ENCODE peak calls at places on chromosome 21, in ten cellular contexts. B is HCT116, V is MCF 10A, W is sigmoid colon, A is GM10248, H is left lung, J is fibroblast of pulmonary artery, X is PC-9, T is HFFc6, I is cardiac fibroblast. Y is an unnamed sample.

GRCh38 chr21:36591326-36591970 is 107.5 kb upstream of the SIM2 start:
- DNase-seq in B (no peak), V (peak), W (no peak), A (no peak), H (no peak), J (no peak), X (no peak), T (no peak), I (no peak), Y (no peak)

GRCh38 chr21:38250991-38251418 is 5.8 kb upstream of the KCNJ15 start:
- DNase-seq in B (no peak), V (no peak), W (no peak), A (no peak), H (no peak), J (no peak), X (no peak), T (no peak), I (no peak), Y (no peak)

GRCh38 chr21:34722684-34723300 is 54.0 kb downstream of the CLIC6 start:
- DNase-seq in B (no peak), V (peak), W (no peak), A (peak), H (no peak), J (no peak), X (no peak), T (no peak), I (no peak), Y (no peak)

GRCh38 chr21:33492571-33492970 is 1.1 kb upstream of the DNAJC28 start:
- DNase-seq in B (no peak), V (peak), W (no peak), A (no peak), H (no peak), J (peak), X (no peak), T (no peak), I (peak), Y (peak)

GRCh38 chr21:43303240-43304178 is 123.4 kb downstream of the SIK1 start:
- DNase-seq in B (no peak), V (no peak), W (peak), A (no peak), H (peak), J (no peak), X (no peak), T (no peak), I (no peak), Y (no peak)

GRCh38 chr21:35801388-35801787 is 258.9 kb downstream of the SETD4 start:
- DNase-seq in B (no peak), V (no peak), W (no peak), A (no peak), H (no peak), J (no peak), X (no peak), T (no peak), I (no peak), Y (no peak)

GRCh38 chr21:16605588-16605987 is 875.8 kb downstream of the USP25 start:
- DNase-seq in B (no peak), V (no peak), W (no peak), A (no peak), H (no peak), J (peak), X (no peak), T (no peak), I (peak), Y (no peak)

GRCh38 chr21:44653123-44653522 is 1.3 kb downstream of the KRTAP12-4 start:
- DNase-seq in B (no peak), V (no peak), W (no peak), A (no peak), H (no peak), J (no peak), X (no peak), T (no peak), I (no peak), Y (no peak)

GRCh38 chr21:27569091-27569490 is 602.2 kb upstream of the ADAMTS5 start:
- DNase-seq in B (no peak), V (no peak), W (no peak), A (no peak), H (no peak), J (no peak), X (no peak), T (no peak), I (no peak), Y (peak)

GRCh38 chr21:44485254-44485793 is 30.0 kb downstream of the LRRC3 start:
- DNase-seq in B (peak), V (no peak), W (no peak), A (no peak), H (peak), J (no peak), X (no peak), T (no peak), I (peak), Y (peak)

GRCh38 chr21:45386728-45387371 is 18.1 kb upstream of the COL18A1 start:
- DNase-seq in B (no peak), V (peak), W (peak), A (no peak), H (peak), J (peak), X (no peak), T (peak), I (peak), Y (peak)

GRCh38 chr21:36642777-36643176 is 56.1 kb upstream of the SIM2 start:
- DNase-seq in B (no peak), V (no peak), W (no peak), A (no peak), H (no peak), J (no peak), X (no peak), T (no peak), I (no peak), Y (no peak)

GRCh38 chr21:36156815-36157670 is at the start of gene DOP1B:
- DNase-seq in B (no peak), V (no peak), W (no peak), A (peak), H (peak), J (no peak), X (no peak), T (no peak), I (no peak), Y (no peak)

GRCh38 chr21:34037009-34037408 is 36.4 kb upstream of the MRPS6 start:
- DNase-seq in B (no peak), V (peak), W (no peak), A (no peak), H (no peak), J (no peak), X (no peak), T (no peak), I (no peak), Y (no peak)

GRCh38 chr21:26529556-26529955 is 43.5 kb downstream of the CYYR1 start:
- DNase-seq in B (no peak), V (no peak), W (no peak), A (no peak), H (no peak), J (no peak), X (no peak), T (no peak), I (no peak), Y (no peak)

DNA sequence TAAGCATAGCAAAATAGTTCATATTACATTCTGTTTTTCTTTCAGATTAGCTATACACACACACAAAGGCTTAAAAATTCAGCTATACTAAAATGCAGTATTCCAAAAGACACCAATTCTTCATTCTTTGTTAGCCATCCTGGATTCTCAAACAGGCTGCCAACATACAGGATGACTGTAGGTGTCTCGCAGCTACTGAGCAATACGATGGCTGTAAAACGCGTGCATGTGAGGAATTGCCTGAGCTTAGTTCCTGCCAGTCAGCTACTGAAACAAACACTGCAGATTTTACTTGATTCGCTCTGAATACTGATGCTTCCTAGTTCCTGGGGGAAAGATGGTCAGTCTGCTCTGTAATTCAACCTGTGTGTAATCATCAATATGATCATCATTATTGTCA is 24.7 kb upstream of the HMGN1 start:
- DNase-seq in B (no peak), V (peak), W (no peak), A (no peak), H (no peak), J (peak), X (no peak), T (peak), I (peak), Y (peak)
- TF ChIP-seq CTCF in B (peak), V (peak), W (no peak), A (peak), H (no peak), J (peak), X (no peak), T (peak), I (peak), Y (peak)

GRCh38 chr21:39313457-39314154 is at the start of gene BRWD1:
- DNase-seq in B (peak), V (peak), W (peak), A (peak), H (peak), J (peak), X (peak), T (peak), I (peak), Y (peak)
- TF ChIP-seq CTCF in B (no peak), V (no peak), W (no peak), A (peak), H (no peak), J (no peak), X (no peak), T (peak), I (no peak), Y (no peak)

DNA sequence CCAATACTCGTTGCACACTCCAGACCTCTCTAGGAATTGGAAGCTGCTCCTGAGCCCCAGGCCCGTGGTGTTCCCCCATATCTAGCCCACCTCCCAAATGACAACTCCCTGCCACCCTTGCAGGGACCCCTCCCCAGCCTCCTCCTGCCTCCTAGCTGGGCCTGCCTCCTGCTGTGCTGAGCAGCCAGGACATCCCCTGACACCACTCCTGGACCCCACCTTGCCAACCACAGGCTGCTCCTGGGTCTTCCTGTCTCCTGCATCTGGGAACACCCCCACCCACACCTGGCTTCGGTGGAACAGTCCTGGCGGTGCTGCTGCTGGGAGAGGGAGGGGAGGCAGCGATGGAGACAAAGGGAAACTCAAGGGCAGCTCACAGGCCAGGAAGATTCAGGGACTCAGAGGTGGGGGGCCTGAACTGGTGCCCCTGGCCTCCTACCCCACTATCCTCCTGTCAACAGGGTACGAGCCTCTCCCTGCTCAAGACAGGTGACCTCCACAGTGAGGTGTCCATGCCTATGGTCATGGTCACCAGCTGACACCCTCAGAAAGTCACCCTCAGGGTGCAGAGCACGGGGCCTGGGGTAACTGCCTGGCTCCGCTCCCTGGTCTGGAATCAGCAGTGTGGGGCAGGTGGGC is 81.2 kb downstream of the RIPK4 start:
- DNase-seq in B (no peak), V (no peak), W (no peak), A (no peak), H (no peak), J (no peak), X (no peak), T (no peak), I (no peak), Y (no peak)
- TF ChIP-seq CTCF in B (no peak), V (no peak), W (no peak), A (no peak), H (no peak), J (no peak), X (no peak), T (no peak), I (no peak), Y (no peak)

DNA sequence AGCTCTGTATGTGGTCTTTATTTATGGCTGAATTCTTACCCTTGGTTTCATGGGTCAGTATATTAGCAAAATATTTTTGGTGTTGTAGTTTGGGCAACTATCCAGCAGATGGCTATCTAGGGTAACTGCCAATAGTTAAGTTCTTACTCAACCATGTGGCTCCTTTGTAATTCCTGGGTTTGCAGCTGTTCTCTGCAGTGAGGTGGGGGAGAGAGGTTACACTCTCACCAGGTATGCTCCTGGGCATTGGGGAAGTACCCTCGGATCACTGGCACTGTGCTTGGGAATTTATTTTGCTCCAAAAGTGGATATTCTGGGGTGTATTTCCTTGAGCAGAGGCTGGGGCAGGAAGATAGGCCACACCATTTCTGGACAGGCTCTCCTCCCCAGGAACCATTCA is 436.7 kb upstream of the TMPRSS15 start:
- DNase-seq in B (peak), V (peak), W (no peak), A (no peak), H (no peak), J (peak), X (no peak), T (no peak), I (no peak), Y (no peak)
- TF ChIP-seq CTCF in B (no peak), V (peak), W (no peak), A (no peak), H (no peak), J (no peak), X (peak), T (peak), I (peak), Y (no peak)

GRCh38 chr21:23930565-23930964 is 1676.7 kb downstream of the MRPL39 start:
- DNase-seq in B (no peak), V (no peak), W (no peak), A (no peak), H (no peak), J (no peak), X (no peak), T (no peak), I (no peak), Y (no peak)

GRCh38 chr21:23939369-23940065 is 1667.8 kb downstream of the MRPL39 start:
- DNase-seq in B (no peak), V (no peak), W (no peak), A (no peak), H (no peak), J (no peak), X (no peak), T (no peak), I (no peak), Y (no peak)

GRCh38 chr21:23936991-23937390 is 1670.3 kb downstream of the MRPL39 start:
- DNase-seq in B (no peak), V (no peak), W (no peak), A (no peak), H (no peak), J (no peak), X (no peak), T (no peak), I (no peak), Y (no peak)

DNA sequence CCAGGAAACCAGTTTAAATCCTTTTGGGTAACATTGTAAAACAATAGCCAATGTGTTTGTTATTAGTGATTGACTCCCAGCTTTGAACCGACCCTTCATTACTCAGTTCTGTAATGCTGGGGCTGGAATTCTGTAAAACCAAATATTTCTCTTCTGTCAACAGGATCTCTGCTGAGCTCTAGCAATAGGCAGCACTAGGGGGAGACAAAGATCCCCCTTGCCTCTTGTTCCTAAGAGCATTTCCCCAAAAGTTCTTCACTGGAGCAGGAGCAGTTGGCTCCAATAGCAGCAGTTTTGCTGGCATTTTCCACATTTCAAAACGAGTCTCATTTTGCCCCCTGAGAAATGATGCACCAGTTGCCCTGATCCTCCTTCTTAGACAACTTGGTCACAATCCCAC is 1671.1 kb downstream of the MRPL39 start:
- DNase-seq in B (no peak), V (peak), W (no peak), A (no peak), H (no peak), J (peak), X (no peak), T (no peak), I (peak), Y (no peak)
- TF ChIP-seq CTCF in B (no peak), V (no peak), W (no peak), A (peak), H (peak), J (peak), X (peak), T (no peak), I (peak), Y (no peak)

GRCh38 chr21:41168391-41169257 is 664 bp downstream of the BACE2 start:
- DNase-seq in B (no peak), V (peak), W (peak), A (peak), H (peak), J (peak), X (peak), T (peak), I (peak), Y (peak)
- TF ChIP-seq CTCF in B (no peak), V (no peak), W (no peak), A (no peak), H (no peak), J (no peak), X (no peak), T (no peak), I (no peak), Y (no peak)

Y was measured in AG10803.